ENCODE peak calls at places on chromosomes 16 and 17, in ten cellular contexts. N, Y, I, A, C, X, L, P, E and G are unnamed samples.

GRCh38 chr16:68289621-68290329 is 21.0 kb downstream of the SLC7A6OS start:
- DNase-seq in N (no peak), E (no peak), Y (no peak), X (peak; percentile 74), C (no peak), P (peak; percentile 71), L (no peak), A (no peak), I (peak; percentile 68), G (no peak)

GRCh38 chr16:7405166-7405565 is 72.5 kb downstream of the RBFOX1 start:
- DNase-seq in X (no peak), A (no peak), E (peak; percentile 6), L (peak; percentile 36), C (peak; percentile 15), P (no peak), Y (peak; percentile 85), I (no peak), N (no peak), G (no peak)

GRCh38 chr17:45038771-45039634 is 12.4 kb downstream of the DCAKD start:
- DNase-seq in P (no peak), A (peak; percentile 60), X (no peak), E (no peak), L (no peak), C (no peak), N (no peak), Y (no peak), I (no peak), G (no peak)

GRCh38 chr17:3804503-3804931 is 3.5 kb upstream of the ITGAE start:
- DNase-seq in I (peak; percentile 58), P (peak; percentile 43), C (no peak), X (peak; percentile 42), Y (no peak), E (no peak), A (no peak), L (no peak), N (no peak), G (no peak)

GRCh38 chr16:55048745-55049144 is 118.1 kb downstream of the IRX5 start:
- DNase-seq in E (no peak), Y (no peak), L (no peak), N (no peak), I (no peak), A (no peak), P (no peak), X (no peak), C (no peak), G (no peak)

GRCh38 chr17:50129303-50129945 is 536 bp downstream of the SAMD14 start:
- DNase-seq in X (peak; percentile 30), A (no peak), E (no peak), P (peak; percentile 50), L (no peak), N (no peak), Y (no peak), I (peak; percentile 32), C (peak; percentile 40), G (no peak)

GRCh38 chr16:49876716-49877129 is 20.8 kb upstream of the ZNF423 start:
- DNase-seq in N (no peak), C (peak; percentile 96), L (peak; percentile 83), Y (no peak), X (peak; percentile 64), P (peak; percentile 41), E (peak; percentile 28), I (peak; percentile 41), A (peak; percentile 45), G (no peak)

GRCh38 chr16:52383640-52384292 is 163.2 kb downstream of the TOX3 start:
- DNase-seq in E (no peak), L (no peak), N (peak; percentile 47), P (no peak), Y (peak; percentile 48), C (no peak), A (no peak), I (no peak), X (no peak), G (peak; percentile 9)

GRCh38 chr16:11370084-11370931 is 25.0 kb downstream of the RMI2 start:
- DNase-seq in C (no peak), A (no peak), L (peak; percentile 18), E (no peak), P (no peak), Y (no peak), I (no peak), N (no peak), X (peak; percentile 23), G (no peak)

GRCh38 chr17:65936013-65936412 is 255.9 kb downstream of the CEP112 start:
- DNase-seq in E (peak; percentile 58), X (no peak), I (peak; percentile 63), P (no peak), L (no peak), C (no peak), A (no peak), N (peak; percentile 27), Y (no peak), G (no peak)

GRCh38 chr16:48479955-48480354 is 94.7 kb upstream of the SIAH1 start:
- DNase-seq in I (no peak), Y (no peak), P (no peak), E (no peak), N (peak; percentile 36), X (no peak), C (no peak), A (no peak), L (no peak), G (no peak)